ENCODE peak calls at places on chromosome 7, in eight cellular contexts. U is cardiac muscle cell, B is HFF-Myc, V is mucosa of descending colon, J is neural progenitor cell, E is fibroblast of the aortic adventitia, A is pancreas, O is transverse colon. C is an unnamed sample.

GRCh38 chr7:104267701-104268368 is 60.0 kb upstream of the ORC5 start:
- DNase-seq in B (no peak), A (no peak), U (peak), J (no peak), E (peak), V (no peak), O (no peak), C (no peak)

GRCh38 chr7:105353752-105354328 is 34.9 kb downstream of the SRPK2 start:
- DNase-seq in V (no peak), B (no peak), U (peak), A (no peak), E (peak), J (no peak), O (peak), C (peak)

GRCh38 chr7:148238926-148239325 is 351.6 kb upstream of the C7orf33 start:
- DNase-seq in A (no peak), J (no peak), B (no peak), V (no peak), E (no peak), U (peak), O (no peak), C (no peak)

GRCh38 chr7:158313931-158314330 is 273.7 kb downstream of the PTPRN2 start:
- DNase-seq in U (no peak), A (no peak), O (no peak), E (no peak), J (no peak), B (no peak), V (no peak), C (no peak)

GRCh38 chr7:42906181-42906580 is 5.7 kb downstream of the C7orf25 start:
- DNase-seq in O (no peak), B (no peak), E (no peak), J (no peak), A (no peak), V (no peak), U (no peak), C (no peak)

GRCh38 chr7:74449809-74450397 is 3.8 kb upstream of the GTF2IRD1 start:
- DNase-seq in O (peak), U (peak), J (peak), A (no peak), B (peak), V (peak), E (peak), C (peak)

GRCh38 chr7:157018328-157018996 is 8.0 kb upstream of the MNX1 start:
- DNase-seq in V (no peak), J (peak), O (no peak), A (no peak), B (no peak), U (no peak), E (no peak), C (no peak)

GRCh38 chr7:117673367-117673766 is 193.5 kb downstream of the CFTR start:
- DNase-seq in J (peak), O (peak), B (no peak), A (peak), E (peak), U (peak), V (peak), C (no peak)

GRCh38 chr7:100443096-100443840 is 7.0 kb upstream of the PPP1R35 start:
- DNase-seq in U (no peak), B (no peak), V (no peak), E (no peak), O (no peak), A (peak), J (no peak), C (no peak)

GRCh38 chr7:15995027-15995426 is 308.5 kb upstream of the MEOX2 start:
- DNase-seq in O (no peak), J (no peak), U (no peak), E (no peak), A (peak), V (no peak), B (no peak), C (no peak)

GRCh38 chr7:139619367-139619657 is 95.8 kb downstream of the CLEC2L start:
- DNase-seq in U (peak), A (no peak), V (no peak), O (no peak), J (no peak), E (peak), B (no peak), C (no peak)

GRCh38 chr7:128137096-128137655 is 103.9 kb upstream of the LEP start:
- DNase-seq in O (no peak), E (peak), U (peak), A (no peak), B (peak), V (no peak), J (no peak), C (no peak)

GRCh38 chr7:139680676-139681462 is 96.9 kb downstream of the HIPK2 start:
- DNase-seq in V (no peak), B (peak), J (no peak), E (peak), A (no peak), O (no peak), U (peak), C (no peak)

GRCh38 chr7:73972614-73973013 is 55.4 kb upstream of the ELN start:
- DNase-seq in U (no peak), E (no peak), A (no peak), O (no peak), V (no peak), B (no peak), J (no peak), C (no peak)

GRCh38 chr7:139043823-139044812 is 8.3 kb upstream of the ZC3HAV1L start:
- DNase-seq in J (no peak), E (no peak), A (no peak), O (peak), B (no peak), U (no peak), V (no peak), C (no peak)

GRCh38 chr7:33654641-33655040 is 250.7 kb upstream of the BMPER start:
- DNase-seq in V (no peak), O (no peak), A (no peak), U (no peak), E (no peak), B (no peak), J (no peak), C (no peak)

GRCh38 chr7:150325901-150326300 is 2.6 kb upstream of the ACTR3C start:
- DNase-seq in E (no peak), V (no peak), J (no peak), B (no peak), A (no peak), O (no peak), U (no peak), C (no peak)

GRCh38 chr7:80150621-80151273 is 16.1 kb downstream of the GNAI1 start:
- DNase-seq in U (peak), B (no peak), O (no peak), E (no peak), J (no peak), V (no peak), A (no peak), C (no peak)

GRCh38 chr7:16421333-16422099 is at the start of gene CRPPA:
- DNase-seq in O (peak), J (peak), E (peak), B (no peak), A (peak), V (peak), U (peak), C (no peak)

GRCh38 chr7:70698219-70698832 is 433.6 kb upstream of the GALNT17 start:
- DNase-seq in B (no peak), A (no peak), O (no peak), V (no peak), U (peak), E (peak), J (peak), C (no peak)

GRCh38 chr7:7265057-7265456 is 82.7 kb downstream of the C1GALT1 start:
- DNase-seq in A (no peak), E (peak), J (no peak), O (no peak), V (no peak), B (no peak), U (peak), C (no peak)

GRCh38 chr7:2566890-2567662 is 8.3 kb downstream of the IQCE start:
- DNase-seq in B (no peak), A (peak), U (no peak), J (no peak), O (peak), V (peak), E (peak), C (no peak)

GRCh38 chr7:5296627-5297226 is 14.0 kb downstream of the SLC29A4 start:
- DNase-seq in U (no peak), O (no peak), B (no peak), E (no peak), A (no peak), V (no peak), J (peak), C (peak)

GRCh38 chr7:155839461-155839860 is 27.2 kb upstream of the SHH start:
- DNase-seq in U (no peak), V (no peak), O (no peak), B (no peak), E (no peak), A (no peak), J (no peak), C (no peak)

GRCh38 chr7:105098863-105099515 is 85.0 kb downstream of the KMT2E start:
- DNase-seq in V (no peak), J (no peak), B (no peak), O (no peak), A (no peak), E (no peak), U (no peak), C (no peak)

GRCh38 chr7:31882187-31882586 is 188.0 kb downstream of the PDE1C start:
- DNase-seq in O (no peak), J (peak), B (no peak), V (no peak), A (no peak), E (no peak), U (no peak), C (no peak)
- TF ChIP-seq CTCF in O (no peak), J (no peak), B (no peak), V (no peak), A (no peak), E (no peak), U (no peak), C (no peak)

GRCh38 chr7:86815556-86815955 is 171.8 kb downstream of the GRM3 start:
- DNase-seq in E (no peak), A (no peak), J (no peak), U (no peak), B (no peak), V (no peak), O (no peak), C (no peak)

GRCh38 chr7:86818903-86819302 is 175.2 kb downstream of the GRM3 start:
- DNase-seq in B (no peak), E (no peak), U (no peak), A (no peak), V (no peak), J (no peak), O (no peak), C (no peak)

GRCh38 chr7:86814980-86815379 is 171.3 kb downstream of the GRM3 start:
- DNase-seq in O (no peak), V (no peak), U (peak), A (no peak), J (peak), B (no peak), E (peak), C (no peak)
- TF ChIP-seq CTCF in O (no peak), V (no peak), U (peak), A (peak), J (peak), B (peak), E (peak), C (no peak)

DNA sequence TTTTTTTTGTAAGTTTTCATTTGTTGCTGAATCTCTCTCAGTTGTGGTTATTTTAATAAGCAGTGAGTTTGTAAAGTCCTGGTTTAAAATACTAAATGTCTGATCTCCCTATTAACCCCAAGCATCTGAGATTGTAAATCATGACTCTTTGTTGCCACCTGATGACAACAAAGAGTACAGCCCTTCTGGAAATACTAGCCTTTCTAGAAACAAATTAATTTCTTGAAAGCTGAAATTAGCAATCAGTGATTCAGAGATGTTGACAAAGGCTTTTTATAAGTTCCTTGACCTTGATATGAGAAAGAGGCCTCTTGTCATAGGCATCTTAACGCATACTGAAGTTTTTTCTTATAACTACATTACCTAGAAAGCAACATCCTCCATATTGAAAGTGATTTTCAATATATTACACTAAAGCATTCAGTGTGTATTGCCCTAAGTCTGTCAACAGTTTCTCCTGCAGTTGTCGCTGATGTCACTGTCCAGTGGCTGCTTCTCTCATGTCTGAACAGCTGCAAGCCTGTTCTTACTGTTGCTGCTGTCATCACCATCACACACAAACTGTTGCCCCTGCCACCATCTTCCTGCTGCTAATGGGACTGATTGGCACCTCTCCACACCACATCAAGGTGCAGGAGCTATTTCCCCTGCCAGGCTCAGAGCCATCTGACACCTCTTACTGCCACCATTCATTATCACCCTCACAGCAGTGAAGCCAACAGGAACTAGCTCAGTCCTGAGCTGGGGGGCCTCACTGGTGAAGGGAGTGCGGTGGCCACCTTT is 95.1 kb upstream of the LRGUK start:
- DNase-seq in U (peak), B (no peak), A (no peak), J (no peak), V (no peak), E (no peak), O (no peak), C (no peak)
- TF ChIP-seq CTCF in U (peak), B (no peak), A (no peak), J (peak), V (no peak), E (peak), O (no peak), C (no peak)

GRCh38 chr7:8365499-8366110 is 67.8 kb upstream of the NXPH1 start:
- DNase-seq in E (no peak), B (no peak), J (peak), V (no peak), U (no peak), A (no peak), O (no peak), C (no peak)
- TF ChIP-seq CTCF in E (no peak), B (no peak), J (peak), V (no peak), U (no peak), A (no peak), O (no peak), C (no peak)

GRCh38 chr7:108094933-108095710 is 35.0 kb downstream of the LAMB4 start:
- DNase-seq in J (no peak), A (no peak), B (peak), U (peak), O (peak), V (peak), E (peak), C (no peak)

GRCh38 chr7:108099650-108100049 is 30.5 kb downstream of the LAMB4 start:
- DNase-seq in O (no peak), J (no peak), V (no peak), B (no peak), A (no peak), U (no peak), E (no peak), C (no peak)

GRCh38 chr7:108096996-108097395 is 33.2 kb downstream of the LAMB4 start:
- DNase-seq in A (no peak), B (no peak), J (no peak), U (no peak), O (no peak), V (no peak), E (no peak), C (no peak)

GRCh38 chr7:108094375-108094774 is 35.8 kb downstream of the LAMB4 start:
- DNase-seq in E (peak), B (peak), V (no peak), J (no peak), O (no peak), A (no peak), U (peak), C (no peak)

GRCh38 chr7:108097703-108098102 is 32.5 kb downstream of the LAMB4 start:
- DNase-seq in J (peak), E (no peak), U (peak), A (no peak), B (no peak), O (no peak), V (no peak), C (no peak)
- TF ChIP-seq CTCF in J (peak), E (peak), U (peak), A (peak), B (no peak), O (peak), V (peak), C (no peak)

DNA sequence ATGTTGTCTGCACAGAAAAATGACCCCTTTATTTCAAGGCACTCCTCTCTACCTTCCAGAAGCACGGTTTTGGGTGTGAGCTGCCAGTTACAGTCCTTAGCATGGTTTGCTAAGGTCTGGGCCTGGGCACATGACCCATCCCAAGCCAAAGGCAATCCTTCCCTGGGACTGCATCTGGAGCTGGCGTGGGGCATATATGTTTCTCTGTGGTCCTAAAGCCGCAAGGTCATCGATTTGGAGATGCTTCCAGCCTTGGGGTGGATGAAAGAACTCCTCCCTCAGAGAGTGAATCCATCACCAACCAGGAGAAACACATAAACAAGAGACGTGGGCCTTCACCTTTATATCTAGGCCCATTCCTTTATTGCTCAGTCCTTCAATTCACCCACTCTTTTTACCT is 50.1 kb upstream of the IGFBP3 start:
- DNase-seq in E (no peak), A (no peak), O (no peak), J (no peak), B (no peak), V (no peak), U (no peak), C (no peak)
- TF ChIP-seq CTCF in E (no peak), A (no peak), O (no peak), J (no peak), B (no peak), V (no peak), U (no peak), C (no peak)

DNA sequence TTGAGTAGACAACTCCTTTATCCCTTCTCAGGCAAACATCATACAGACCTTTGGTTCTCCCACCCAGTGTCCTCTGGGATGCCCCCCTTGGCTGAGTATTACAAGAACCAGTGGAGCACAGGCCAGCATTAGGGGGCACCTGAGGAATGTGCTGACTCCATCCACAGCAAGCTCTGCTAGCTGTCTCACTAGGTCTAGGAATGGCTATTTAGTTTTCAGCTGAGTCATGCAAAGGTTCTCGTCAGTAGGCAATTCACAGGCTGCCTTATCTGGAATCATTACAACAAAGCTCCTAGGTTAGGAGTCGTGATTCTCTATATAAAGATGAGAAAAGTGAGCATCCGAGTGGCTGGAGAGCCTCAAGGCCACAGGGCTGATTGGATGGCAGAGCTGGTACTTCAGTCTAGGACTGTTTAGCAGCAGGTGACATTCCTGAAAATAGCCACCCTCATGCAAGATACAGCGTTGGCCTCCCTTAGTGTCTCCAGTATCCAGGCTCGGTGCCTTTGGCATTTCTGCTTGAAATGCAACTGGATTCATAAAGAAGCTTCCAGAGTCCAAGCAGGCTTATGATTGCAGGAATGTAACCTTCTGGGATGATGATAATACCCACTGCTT is 75.8 kb downstream of the CDCA7L start:
- DNase-seq in B (no peak), V (no peak), A (no peak), O (no peak), J (peak), E (peak), U (peak), C (no peak)
- TF ChIP-seq CTCF in B (no peak), V (no peak), A (no peak), O (no peak), J (no peak), E (no peak), U (no peak), C (no peak)